ENCODE peak calls at places on chromosome 12, in four cellular contexts. T is WTC11, D is HepG2, Z is K562. O is an unnamed sample.

GRCh38 chr12:105420659-105421240 is 90.3 kb downstream of the C12orf75 start:
- DNase-seq in T (peak; percentile 82), D (peak; percentile 45), Z (peak; percentile 71), O (peak; percentile 68)

GRCh38 chr12:68281685-68282084 is 28.3 kb upstream of the IL22 start:
- DNase-seq in T (no peak), D (no peak), Z (no peak), O (no peak)

GRCh38 chr12:6335451-6336078 is 6.3 kb downstream of the TNFRSF1A start:
- DNase-seq in T (peak; percentile 51), D (peak; percentile 90), Z (peak; percentile 54), O (peak; percentile 55)

GRCh38 chr12:95118138-95118787 is 44.8 kb upstream of the NR2C1 start:
- DNase-seq in T (no peak), D (peak; percentile 62), Z (no peak), O (no peak)

GRCh38 chr12:76554411-76555225 is 5.0 kb downstream of the OSBPL8 start:
- DNase-seq in T (no peak), D (no peak), Z (no peak), O (no peak)

GRCh38 chr12:53613821-53614220 is 12.4 kb downstream of the ATF7 start:
- DNase-seq in T (no peak), D (no peak), Z (no peak), O (no peak)

GRCh38 chr12:102433304-102433703 is 47.1 kb downstream of the IGF1 start:
- DNase-seq in T (no peak), D (no peak), Z (no peak), O (no peak)

GRCh38 chr12:105493091-105493615 is 162.7 kb downstream of the C12orf75 start:
- DNase-seq in T (no peak), D (no peak), Z (no peak), O (no peak)

GRCh38 chr12:120353136-120353535 is 15.8 kb downstream of the MSI1 start:
- DNase-seq in T (no peak), D (no peak), Z (no peak), O (no peak)

GRCh38 chr12:14417717-14418116 is 52.2 kb downstream of the ATF7IP start:
- DNase-seq in T (peak; percentile 77), D (peak; percentile 33), Z (peak; percentile 52), O (peak; percentile 42)

GRCh38 chr12:103354403-103354802 is 141.4 kb downstream of the C12orf42 start:
- DNase-seq in T (no peak), D (no peak), Z (no peak), O (no peak)

GRCh38 chr12:30846776-30847175 is 79.8 kb upstream of the TSPAN11 start:
- DNase-seq in T (no peak), D (no peak), Z (no peak), O (no peak)

GRCh38 chr12:46843811-46844210 is 18.0 kb upstream of the SLC38A4 start:
- DNase-seq in T (no peak), D (no peak), Z (no peak), O (no peak)

GRCh38 chr12:122865268-122866231 is 30.3 kb downstream of the HIP1R start:
- DNase-seq in T (peak; percentile 43), D (peak; percentile 69), Z (peak; percentile 61), O (no peak)

GRCh38 chr12:11730299-11731041 is 81.0 kb downstream of the ETV6 start:
- DNase-seq in T (no peak), D (no peak), Z (no peak), O (no peak)

GRCh38 chr12:111687255-111687654 is 1.4 kb downstream of the ACAD10 start:
- DNase-seq in T (no peak), D (peak; percentile 31), Z (peak; percentile 57), O (peak; percentile 19)

GRCh38 chr12:54413284-54414190 is 5.5 kb downstream of the ITGA5 start:
- DNase-seq in T (no peak), D (no peak), Z (no peak), O (no peak)

GRCh38 chr12:12562016-12562483 is 613 bp downstream of the DUSP16 start:
- DNase-seq in T (peak; percentile 34), D (no peak), Z (peak; percentile 55), O (peak; percentile 25)

GRCh38 chr12:29451886-29452285 is 45.6 kb downstream of the OVCH1 start:
- DNase-seq in T (no peak), D (no peak), Z (no peak), O (no peak)

GRCh38 chr12:53379389-53380103 is 430 bp upstream of the SP1 start:
- DNase-seq in T (peak; percentile 95), D (peak; percentile 100), Z (peak; percentile 89), O (peak; percentile 89)

GRCh38 chr12:82047480-82047879 is 288.3 kb upstream of the PPFIA2 start:
- DNase-seq in T (no peak), D (no peak), Z (no peak), O (no peak)

GRCh38 chr12:117226505-117226904 is 36.2 kb upstream of the FBXO21 start:
- DNase-seq in T (no peak), D (no peak), Z (no peak), O (no peak)

GRCh38 chr12:129401572-129401971 is 502.3 kb downstream of the TMEM132D start:
- DNase-seq in T (no peak), D (no peak), Z (no peak), O (no peak)

GRCh38 chr12:43762596-43762995 is 3.8 kb downstream of the IRAK4 start:
- DNase-seq in T (no peak), D (no peak), Z (no peak), O (no peak)

GRCh38 chr12:126627596-126627995 is 1562.4 kb downstream of the AACS start:
- DNase-seq in T (no peak), D (no peak), Z (no peak), O (no peak)

GRCh38 chr12:76299536-76300296 is 48.5 kb downstream of the BBS10 start:
- DNase-seq in T (no peak), D (peak; percentile 17), Z (no peak), O (peak; percentile 14)

GRCh38 chr12:61072717-61073116 is 1187.5 kb upstream of the USP15 start:
- DNase-seq in T (no peak), D (no peak), Z (no peak), O (no peak)

GRCh38 chr12:65631621-65632111 is 192.6 kb upstream of the HMGA2 start:
- DNase-seq in T (no peak), D (peak; percentile 91), Z (no peak), O (peak; percentile 25)

GRCh38 chr12:11702959-11703358 is 53.5 kb downstream of the ETV6 start:
- DNase-seq in T (no peak), D (no peak), Z (no peak), O (no peak)

GRCh38 chr12:106522708-106523107 is 60.1 kb upstream of the RFX4 start:
- DNase-seq in T (no peak), D (no peak), Z (peak; percentile 15), O (no peak)

GRCh38 chr12:98352218-98352811 is 163.1 kb upstream of the TMPO start:
- DNase-seq in T (no peak), D (peak; percentile 10), Z (no peak), O (no peak)

GRCh38 chr12:31323466-31324115 is 2.4 kb downstream of the SINHCAF start:
- DNase-seq in T (peak; percentile 29), D (no peak), Z (peak; percentile 35), O (no peak)

GRCh38 chr12:95759039-95759438 is 31.5 kb downstream of the NTN4 start:
- DNase-seq in T (no peak), D (no peak), Z (no peak), O (no peak)

GRCh38 chr12:50302686-50303085 is 19.4 kb upstream of the LIMA1 start:
- DNase-seq in T (no peak), D (no peak), Z (no peak), O (no peak)

GRCh38 chr12:121678305-121678704 is 8.9 kb upstream of the MORN3 start:
- DNase-seq in T (no peak), D (no peak), Z (no peak), O (no peak)

GRCh38 chr12:121673013-121673441 is 3.6 kb upstream of the MORN3 start:
- DNase-seq in T (no peak), D (no peak), Z (peak; percentile 31), O (no peak)

GRCh38 chr12:121678721-121679300 is 9.4 kb upstream of the MORN3 start:
- DNase-seq in T (no peak), D (no peak), Z (peak; percentile 27), O (no peak)

DNA sequence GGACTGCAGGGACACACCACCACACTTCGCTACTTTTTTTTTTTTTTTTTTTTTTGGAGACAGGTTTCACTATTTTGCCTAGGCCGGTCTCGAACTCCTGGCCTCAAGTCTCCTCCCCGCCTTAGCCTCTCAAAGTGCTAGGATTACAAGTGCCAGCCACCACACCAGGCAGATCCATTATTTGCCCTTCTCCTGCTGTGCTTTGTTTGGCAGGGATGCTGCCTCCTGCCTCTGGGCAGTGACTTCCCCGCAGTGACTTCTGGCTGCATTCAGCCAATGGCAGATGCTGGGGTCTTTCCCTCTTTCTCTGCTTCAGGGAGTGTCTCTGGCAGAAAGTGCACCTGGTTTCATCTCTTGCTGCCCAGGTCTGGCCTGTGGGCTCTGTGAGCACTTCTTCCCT is 6.7 kb upstream of the MORN3 start:
- DNase-seq in T (no peak), D (no peak), Z (no peak), O (no peak)
- TF ChIP-seq ELF4 in T (no peak), D (no peak), Z (no peak), O (no peak)

DNA sequence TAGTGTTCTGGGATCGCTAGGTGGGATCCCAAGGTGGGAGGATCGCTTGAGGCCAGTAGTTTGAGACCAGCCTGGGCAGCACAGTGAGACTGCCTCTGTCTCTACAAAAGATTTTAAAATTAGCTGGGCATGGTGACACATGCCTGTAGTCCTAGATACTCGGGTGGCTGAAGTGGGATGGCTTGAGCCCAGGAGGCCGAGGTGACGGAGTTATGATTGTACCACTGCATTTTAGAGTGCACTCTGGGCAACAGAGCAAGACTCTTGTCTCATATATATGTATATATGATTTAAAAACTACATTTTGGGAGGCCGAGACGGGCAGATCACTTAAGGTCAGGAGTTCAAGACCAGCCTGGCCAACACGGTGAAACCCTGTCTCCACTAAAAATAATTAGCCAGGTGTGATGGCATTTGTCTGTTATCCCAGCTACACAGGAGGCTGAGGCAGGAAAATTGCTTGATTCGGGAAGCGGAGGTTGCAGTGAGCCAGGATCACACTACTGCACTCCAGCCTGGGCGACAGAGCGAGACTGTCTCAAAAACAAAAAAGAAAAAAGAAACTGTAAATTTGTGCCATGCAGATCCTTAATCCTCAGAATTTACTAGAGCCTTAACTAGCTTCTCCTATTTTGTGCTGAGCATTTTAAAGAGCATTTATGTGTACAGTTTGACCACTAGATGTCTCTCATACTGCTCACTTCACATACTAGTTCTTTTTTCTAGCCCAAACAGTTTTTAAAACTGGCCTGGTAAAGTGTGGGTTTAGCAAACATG is 114.8 kb downstream of the MON2 start:
- DNase-seq in T (no peak), D (peak; percentile 28), Z (peak; percentile 19), O (peak; percentile 37)
- TF ChIP-seq ELF4 in T (no peak), D (no peak), Z (no peak), O (no peak)

GRCh38 chr12:41437578-41437977 is 249.5 kb downstream of the PDZRN4 start:
- DNase-seq in T (no peak), D (no peak), Z (no peak), O (no peak)
- TF ChIP-seq ELF4 in T (no peak), D (no peak), Z (no peak), O (no peak)

GRCh38 chr12:21350975-21351374 is 16.3 kb upstream of the SLCO1A2 start:
- DNase-seq in T (no peak), D (peak; percentile 75), Z (peak; percentile 57), O (no peak)
- TF ChIP-seq ELF4 in T (no peak), D (no peak), Z (no peak), O (no peak)

GRCh38 chr12:92146497-92146828 is 817 bp upstream of the BTG1 start:
- DNase-seq in T (no peak), D (no peak), Z (no peak), O (no peak)
- TF ChIP-seq ELF4 in T (no peak), D (no peak), Z (no peak), O (no peak)

GRCh38 chr12:57620245-57620935 is 9.2 kb downstream of the ARHGEF25 start:
- DNase-seq in T (no peak), D (no peak), Z (no peak), O (no peak)
- TF ChIP-seq ELF4 in T (no peak), D (no peak), Z (no peak), O (no peak)

O was measured in HEK293T.